ENCODE peak calls at places on chromosome 11, in six cellular contexts. U is psoas muscle; S is MM.1S; V is lung; E is CD4-positive, alpha-beta memory T cell; A is cardiac muscle cell. W is an unnamed sample. For H3K9me3, the result is how much of the 10 kb centered on the place peaks cover.

GRCh38 chr11:20211691-20212090 is 51.4 kb upstream of the DBX1 start:
- DNase-seq in U (no peak), S (peak), V (no peak), E (no peak), A (no peak), W (no peak)

GRCh38 chr11:75565221-75565814 is 3.3 kb downstream of the SERPINH1 start:
- DNase-seq in U (peak), S (no peak), V (no peak), E (no peak), A (peak), W (no peak)

GRCh38 chr11:62108017-62108750 is 15.6 kb upstream of the INCENP start:
- DNase-seq in U (no peak), S (peak), V (no peak), E (peak), A (peak), W (peak)

GRCh38 chr11:898160-898517 is 12.5 kb downstream of the CHID1 start:
- DNase-seq in U (no peak), S (no peak), V (no peak), E (peak), A (peak), W (no peak)

GRCh38 chr11:19116315-19116970 is 525 bp upstream of the ZDHHC13 start:
- DNase-seq in U (no peak), S (no peak), V (no peak), E (no peak), A (no peak), W (no peak)

GRCh38 chr11:117468888-117469287 is 141.2 kb downstream of the CEP164 start:
- DNase-seq in U (no peak), S (no peak), V (no peak), E (no peak), A (no peak), W (no peak)

GRCh38 chr11:70737816-70738630 is 339.7 kb downstream of the CTTN start:
- DNase-seq in U (no peak), S (no peak), V (no peak), E (no peak), A (no peak), W (no peak)

GRCh38 chr11:31810779-31811647 is at the start of gene PAX6:
- DNase-seq in U (no peak), S (peak), V (peak), E (peak), A (peak), W (peak)

GRCh38 chr11:1073261-1073724 is 1.4 kb upstream of the MUC2 start:
- DNase-seq in U (peak), S (no peak), V (peak), E (no peak), A (peak), W (no peak)

GRCh38 chr11:57727185-57727584 is 14.1 kb upstream of the SELENOH start:
- DNase-seq in U (no peak), S (no peak), V (no peak), E (no peak), A (no peak), W (no peak)

GRCh38 chr11:60872124-60872951 is 5.0 kb downstream of the ZP1 start:
- DNase-seq in U (peak), S (peak), V (no peak), E (no peak), A (peak), W (no peak)

GRCh38 chr11:44600739-44601416 is 35.4 kb downstream of the CD82 start:
- DNase-seq in U (no peak), S (no peak), V (no peak), E (no peak), A (peak), W (no peak)

GRCh38 chr11:35318977-35319925 is 100.1 kb downstream of the SLC1A2 start:
- DNase-seq in U (no peak), S (no peak), V (no peak), E (no peak), A (no peak), W (no peak)

GRCh38 chr11:66363805-66364535 is 7.6 kb downstream of the SLC29A2 start:
- DNase-seq in U (peak), S (peak), V (peak), E (peak), A (peak), W (peak)

GRCh38 chr11:124753207-124753606 is 1.2 kb upstream of the VSIG2 start:
- DNase-seq in U (no peak), S (no peak), V (no peak), E (no peak), A (no peak), W (no peak)

GRCh38 chr11:78349114-78349513 is 68.5 kb downstream of the GAB2 start:
- DNase-seq in U (no peak), S (no peak), V (no peak), E (no peak), A (no peak), W (no peak)

GRCh38 chr11:62883677-62884076 is 3.0 kb downstream of the SLC3A2 start:
- DNase-seq in U (no peak), S (no peak), V (no peak), E (no peak), A (no peak), W (no peak)

GRCh38 chr11:72589802-72590761 is 84.1 kb downstream of the PDE2A start:
- DNase-seq in U (peak), S (peak), V (no peak), E (peak), A (peak), W (no peak)

GRCh38 chr11:57054782-57055181 is 66.1 kb downstream of the OR5AK2 start:
- DNase-seq in U (no peak), S (no peak), V (no peak), E (no peak), A (no peak), W (no peak)

GRCh38 chr11:11871991-11872401 is 30.2 kb downstream of the USP47 start:
- DNase-seq in U (no peak), S (no peak), V (no peak), E (no peak), A (no peak), W (no peak)

GRCh38 chr11:71499546-71499945 is 27.5 kb upstream of the KRTAP5-7 start:
- DNase-seq in U (peak), S (no peak), V (no peak), E (no peak), A (no peak), W (no peak)

GRCh38 chr11:77501748-77502147 is 27.9 kb upstream of the PAK1 start:
- DNase-seq in U (no peak), S (no peak), V (no peak), E (no peak), A (no peak), W (no peak)

GRCh38 chr11:61587541-61587941 is 6.7 kb upstream of the SYT7 start:
- DNase-seq in U (peak), S (no peak), V (peak), E (no peak), A (peak), W (no peak)

GRCh38 chr11:65102142-65103095 is 6.4 kb downstream of the VPS51 start:
- DNase-seq in U (no peak), S (no peak), V (no peak), E (no peak), A (peak), W (no peak)

GRCh38 chr11:69744435-69744834 is 30.7 kb downstream of the FGF4 start:
- DNase-seq in U (no peak), S (no peak), V (no peak), E (no peak), A (peak), W (no peak)

GRCh38 chr11:116217006-116217405 is 555.8 kb downstream of the BUD13 start:
- DNase-seq in U (no peak), S (no peak), V (peak), E (no peak), A (peak), W (peak)

GRCh38 chr11:104126464-104126863 is 37.5 kb downstream of the PDGFD start:
- DNase-seq in U (no peak), S (no peak), V (no peak), E (no peak), A (no peak), W (no peak)

GRCh38 chr11:64356498-64357411 is 2.2 kb upstream of the RPS6KA4 start:
- DNase-seq in U (no peak), S (no peak), V (no peak), E (no peak), A (peak), W (no peak)

GRCh38 chr11:35151896-35152295 is 12.9 kb downstream of the CD44 start:
- DNase-seq in U (no peak), S (no peak), V (no peak), E (no peak), A (no peak), W (no peak)

GRCh38 chr11:126718319-126718718 is 282.3 kb downstream of the KIRREL3 start:
- DNase-seq in U (no peak), S (no peak), V (no peak), E (no peak), A (no peak), W (no peak)

GRCh38 chr11:122517403-122518379 is 137.8 kb upstream of the UBASH3B start:
- DNase-seq in U (no peak), S (no peak), V (no peak), E (no peak), A (no peak), W (no peak)

GRCh38 chr11:76236092-76237026 is 30.1 kb upstream of the WNT11 start:
- DNase-seq in U (peak), S (peak), V (no peak), E (no peak), A (peak), W (peak)

GRCh38 chr11:134171951-134172350 is 51.8 kb downstream of the NCAPD3 start:
- DNase-seq in U (no peak), S (no peak), V (no peak), E (no peak), A (no peak), W (no peak)
- H3K9me3 ChIP-seq in U (under half), S (under half), V (under half), E (under half), A (under half), W (under half)

GRCh38 chr11:119167933-119168332 is 592 bp upstream of the NLRX1 start:
- DNase-seq in U (no peak), S (no peak), V (no peak), E (no peak), A (no peak), W (no peak)
- H3K9me3 ChIP-seq in U (under half), S (under half), V (under half), E (under half), A (under half), W (under half)

DNA sequence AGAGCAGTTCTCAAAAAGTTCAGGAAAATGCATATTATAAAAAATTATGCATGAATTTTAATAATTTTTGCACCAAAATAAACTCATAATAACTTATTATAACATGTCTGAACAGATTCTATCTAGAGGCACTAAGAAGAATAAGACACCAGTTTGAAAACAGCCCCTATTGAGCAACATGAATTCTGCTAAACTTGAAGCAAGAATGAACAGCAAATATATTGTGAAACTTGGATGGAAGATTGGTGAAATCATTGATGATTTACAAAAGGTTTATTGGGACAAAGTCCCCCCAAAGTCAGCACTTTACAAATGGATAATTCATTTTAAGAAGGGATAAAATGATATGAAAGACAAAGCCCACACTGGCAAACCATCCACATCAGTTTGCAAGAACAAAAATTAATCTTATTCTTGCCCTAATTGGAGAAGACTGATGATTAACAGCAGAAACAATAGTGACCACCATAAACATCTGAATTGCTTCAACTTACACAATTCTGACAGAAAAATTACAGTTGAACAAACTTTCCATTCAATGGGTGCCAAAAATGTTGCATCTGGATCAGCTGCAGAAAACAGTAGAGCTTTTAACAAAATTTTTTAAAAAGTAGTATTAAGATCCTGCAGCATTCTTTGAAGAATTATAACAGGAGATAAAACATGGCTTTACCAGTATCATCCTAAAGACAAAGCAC is 257.5 kb upstream of the FAT3 start:
- DNase-seq in U (no peak), S (no peak), V (no peak), E (no peak), A (no peak), W (no peak)
- H3K9me3 ChIP-seq in U (under half), S (under half), V (under half), E (under half), A (under half), W (under half)

GRCh38 chr11:68057807-68058206 is 19.0 kb downstream of the TCIRG1 start:
- DNase-seq in U (no peak), S (no peak), V (no peak), E (no peak), A (no peak), W (no peak)
- H3K9me3 ChIP-seq in U (under half), S (under half), V (under half), E (under half), A (under half), W (under half)

DNA sequence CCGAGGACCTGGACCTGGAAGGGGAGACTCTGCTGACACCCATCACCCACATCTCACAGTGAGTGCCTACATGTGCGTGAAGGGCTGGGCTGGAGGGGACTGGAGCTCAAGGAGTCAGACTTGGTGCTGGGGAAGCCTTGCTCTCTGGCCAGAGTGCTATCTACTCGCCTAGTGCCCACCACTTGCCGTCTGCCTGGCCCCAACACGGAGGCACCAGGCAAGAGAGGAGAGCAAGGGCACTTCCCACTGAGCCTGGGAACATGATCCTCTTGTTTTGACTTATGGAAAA is 37.8 kb downstream of the KCNQ1OT1 start:
- DNase-seq in U (no peak), S (no peak), V (no peak), E (no peak), A (no peak), W (no peak)
- H3K9me3 ChIP-seq in U (under half), S (under half), V (under half), E (under half), A (under half), W (under half)

DNA sequence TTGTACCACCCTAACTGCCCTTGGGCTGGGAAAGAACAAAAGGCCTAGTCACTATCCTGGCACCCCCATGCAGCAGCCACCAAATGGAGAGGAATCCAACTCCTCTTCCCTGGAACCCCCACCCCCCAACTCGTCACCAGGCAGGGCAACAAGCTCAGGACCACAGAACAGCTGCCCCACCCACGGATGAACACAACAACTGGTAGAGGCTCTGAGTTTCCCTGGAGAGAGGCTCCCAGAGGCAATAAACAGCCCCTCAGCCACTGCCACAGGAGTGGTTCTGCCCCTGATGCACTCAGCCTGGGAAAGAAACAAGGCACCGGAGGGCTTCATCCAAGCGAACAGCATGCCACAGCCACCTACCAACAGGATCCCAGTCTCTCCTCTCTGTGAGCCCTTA is 778.4 kb upstream of the FAT3 start:
- DNase-seq in U (no peak), S (no peak), V (no peak), E (no peak), A (no peak), W (no peak)
- H3K9me3 ChIP-seq in U (under half), S (under half), V (under half), E (under half), A (under half), W (under half)

GRCh38 chr11:91326751-91327150 is 897.9 kb upstream of the FAT3 start:
- DNase-seq in U (no peak), S (no peak), V (no peak), E (no peak), A (no peak), W (no peak)
- H3K9me3 ChIP-seq in U (under half), S (under half), V (under half), E (under half), A (under half), W (under half)

GRCh38 chr11:15185021-15185420 is 70.3 kb downstream of the INSC start:
- DNase-seq in U (no peak), S (no peak), V (no peak), E (no peak), A (no peak), W (no peak)
- H3K9me3 ChIP-seq in U (under half), S (under half), V (under half), E (under half), A (under half), W (under half)

GRCh38 chr11:37442576-37442975 is 844.5 kb upstream of the RAG2 start:
- DNase-seq in U (no peak), S (no peak), V (no peak), E (no peak), A (no peak), W (no peak)
- H3K9me3 ChIP-seq in U (under half), S (under half), V (under half), E (under half), A (under half), W (under half)